ENCODE peak calls at places on chromosomes 6 and 20, in ten cellular contexts. C is T-helper 2 cell, V is T-helper 17 cell, N is AG10803, W is BE2C, U is iPS-NIHi11, M is fibroblast of the conjunctiva, F is T follicular helper cell, O is NCI-H1105 treated with DMSO at 0.1 percent for 48 hours, P is NCI-H1694 treated with DMSO at 0.1 percent for 48 hours. D is an unnamed sample.

GRCh38 chr6:2157441-2158127 is 87.8 kb downstream of the GMDS start:
- DNase-seq in P (no peak), W (no peak), M (peak), N (peak), F (no peak), U (no peak), V (no peak), C (no peak), O (no peak), D (no peak)

GRCh38 chr6:109672827-109673226 is 18.2 kb downstream of the AK9 start:
- DNase-seq in O (no peak), U (no peak), W (no peak), M (no peak), C (no peak), F (no peak), V (no peak), N (no peak), P (no peak), D (no peak)

GRCh38 chr6:146785001-146785585 is 186.3 kb downstream of the ADGB start:
- DNase-seq in W (peak), C (no peak), F (no peak), N (peak), P (peak), M (peak), U (peak), V (no peak), O (peak), D (no peak)

GRCh38 chr20:33474097-33474846 is 15.6 kb upstream of the CBFA2T2 start:
- DNase-seq in U (no peak), P (no peak), F (no peak), W (no peak), O (no peak), M (no peak), C (no peak), V (no peak), N (no peak), D (no peak)

GRCh38 chr20:61589055-61589385 is 337.0 kb downstream of the CDH4 start:
- DNase-seq in N (peak), M (peak), V (no peak), O (no peak), C (no peak), F (no peak), W (no peak), P (no peak), U (no peak), D (no peak)

GRCh38 chr6:138804986-138805385 is 9.1 kb downstream of the ECT2L start:
- DNase-seq in C (no peak), P (no peak), U (no peak), F (no peak), V (no peak), W (no peak), M (no peak), N (peak), O (no peak), D (no peak)

GRCh38 chr6:122726649-122727048 is 52.9 kb upstream of the FABP7 start:
- DNase-seq in W (peak), C (no peak), P (no peak), U (peak), V (no peak), O (peak), F (no peak), N (peak), M (no peak), D (no peak)

GRCh38 chr6:25880601-25881000 is 6.6 kb upstream of the SLC17A3 start:
- DNase-seq in P (no peak), C (no peak), W (no peak), M (no peak), U (no peak), F (no peak), O (no peak), V (no peak), N (no peak), D (no peak)

GRCh38 chr20:38171301-38172010 is 6.4 kb upstream of the TGM2 start:
- DNase-seq in C (no peak), V (no peak), O (no peak), F (no peak), M (no peak), W (no peak), N (peak), P (no peak), U (no peak), D (no peak)

GRCh38 chr6:56890683-56891429 is 64.1 kb upstream of the BEND6 start:
- DNase-seq in F (no peak), U (no peak), M (peak), P (no peak), C (no peak), W (no peak), N (peak), O (no peak), V (no peak), D (peak)

GRCh38 chr6:122696079-122696478 is 83.4 kb upstream of the FABP7 start:
- DNase-seq in U (no peak), N (peak), O (no peak), P (no peak), W (no peak), F (no peak), M (no peak), V (no peak), C (no peak), D (no peak)

GRCh38 chr20:21796059-21796458 is 90.6 kb downstream of the PAX1 start:
- DNase-seq in N (no peak), F (no peak), M (no peak), C (no peak), O (no peak), P (no peak), W (peak), U (peak), V (no peak), D (no peak)

GRCh38 chr20:48463916-48464315 is 363.9 kb downstream of the PREX1 start:
- DNase-seq in P (no peak), O (no peak), W (no peak), F (no peak), C (no peak), M (no peak), N (peak), U (no peak), V (no peak), D (no peak)

GRCh38 chr20:47790032-47790965 is 5.0 kb upstream of the SULF2 start:
- DNase-seq in W (peak), V (no peak), F (no peak), M (peak), O (peak), P (no peak), N (peak), C (no peak), U (no peak), D (no peak)

GRCh38 chr6:117491916-117492315 is 9.4 kb downstream of the DCBLD1 start:
- DNase-seq in C (no peak), O (no peak), N (peak), U (no peak), W (no peak), V (no peak), P (no peak), F (no peak), M (no peak), D (no peak)

GRCh38 chr6:137415127-137415833 is 78.9 kb downstream of the OLIG3 start:
- DNase-seq in W (peak), V (peak), O (no peak), F (peak), N (peak), P (no peak), M (peak), C (peak), U (peak), D (peak)

GRCh38 chr20:44151621-44152416 is 35.2 kb downstream of the JPH2 start:
- DNase-seq in C (no peak), P (no peak), W (no peak), V (no peak), F (no peak), O (no peak), N (no peak), M (no peak), U (no peak), D (no peak)

GRCh38 chr20:63911171-63911570 is 16.2 kb downstream of the DNAJC5 start:
- DNase-seq in V (no peak), W (no peak), U (no peak), N (peak), F (no peak), O (no peak), M (no peak), C (no peak), P (no peak), D (no peak)

GRCh38 chr6:20402181-20403079 is 751 bp downstream of the E2F3 start:
- DNase-seq in F (peak), M (no peak), N (peak), V (peak), U (peak), P (peak), W (peak), C (peak), O (peak), D (peak)

GRCh38 chr6:132401941-132402275 is 633 bp upstream of the MOXD1 start:
- DNase-seq in U (peak), W (no peak), O (no peak), N (no peak), M (no peak), F (no peak), V (no peak), C (no peak), P (no peak), D (no peak)

GRCh38 chr6:15473741-15474161 is 189.1 kb downstream of the DTNBP1 start:
- DNase-seq in W (no peak), M (no peak), C (no peak), N (peak), O (no peak), V (no peak), F (no peak), P (no peak), U (no peak), D (no peak)

GRCh38 chr20:8854566-8854965 is 214.3 kb upstream of the PLCB4 start:
- DNase-seq in V (no peak), U (peak), O (no peak), W (no peak), P (no peak), F (no peak), C (no peak), M (no peak), N (peak), D (no peak)

GRCh38 chr20:4192378-4193048 is 177.2 kb upstream of the RNF24 start:
- DNase-seq in P (no peak), F (no peak), N (peak), U (no peak), M (no peak), O (no peak), W (no peak), C (no peak), V (no peak), D (no peak)

GRCh38 chr20:20267685-20268429 is 100.0 kb upstream of the INSM1 start:
- DNase-seq in V (no peak), M (no peak), C (no peak), U (peak), N (no peak), W (peak), O (peak), P (peak), F (no peak), D (no peak)

GRCh38 chr6:70863343-70863742 is 93.5 kb downstream of the B3GAT2 start:
- DNase-seq in O (no peak), P (no peak), W (no peak), F (no peak), V (no peak), N (no peak), C (no peak), M (no peak), U (no peak), D (no peak)

GRCh38 chr6:18451756-18452155 is 64.6 kb downstream of the RNF144B start:
- DNase-seq in W (no peak), N (no peak), M (no peak), V (no peak), O (no peak), U (no peak), P (no peak), C (no peak), F (no peak), D (no peak)

GRCh38 chr6:9621276-9621675 is 793.6 kb downstream of the TFAP2A start:
- DNase-seq in W (no peak), V (no peak), O (no peak), F (no peak), N (peak), M (no peak), U (no peak), P (no peak), C (no peak), D (no peak)

GRCh38 chr6:160141001-160141726 is 19.5 kb downstream of the SLC22A1 start:
- DNase-seq in C (no peak), U (no peak), W (no peak), F (no peak), M (peak), N (peak), O (no peak), P (no peak), V (no peak), D (no peak)

GRCh38 chr6:9842004-9842720 is 572.7 kb downstream of the TFAP2A start:
- DNase-seq in W (no peak), O (no peak), F (no peak), U (peak), M (no peak), V (no peak), N (no peak), C (no peak), P (no peak), D (no peak)

GRCh38 chr6:169487579-169488205 is 214.1 kb downstream of the WDR27 start:
- DNase-seq in C (no peak), U (no peak), M (no peak), O (no peak), V (no peak), F (no peak), P (no peak), N (peak), W (no peak), D (no peak)

D was measured in upper lobe of left lung.